ENCODE peak calls at places on chromosomes 7 and 10, in four cellular contexts. A is amygdala; W is RPMI7951; H is activated CD8-positive, alpha-beta memory T cell treated with anti-CD3 and anti-CD28 coated beads, Interleukin-2, amount 50 U/mL, for 4 hours. P is an unnamed sample.

GRCh38 chr7:32481921-32482320 is 8.3 kb downstream of the LSM5 start:
- DNase-seq in A (no peak), W (no peak), H (no peak), P (no peak)

GRCh38 chr7:73831656-73832579 is 1.1 kb downstream of the CLDN4 start:
- DNase-seq in A (no peak), W (no peak), H (no peak), P (no peak)

GRCh38 chr10:31133628-31134302 is 102.1 kb upstream of the ZNF438 start:
- DNase-seq in A (peak), W (peak), H (peak), P (peak)

GRCh38 chr10:110845756-110846620 is 25.7 kb upstream of the PDCD4 start:
- DNase-seq in A (no peak), W (no peak), H (no peak), P (no peak)

GRCh38 chr10:68666280-68666760 is 54.7 kb upstream of the CCAR1 start:
- DNase-seq in A (no peak), W (peak), H (no peak), P (no peak)

GRCh38 chr10:124357583-124357930 is 61.2 kb downstream of the OAT start:
- DNase-seq in A (no peak), W (no peak), H (no peak), P (no peak)

GRCh38 chr10:32985781-32986350 is 27.8 kb upstream of the ITGB1 start:
- DNase-seq in A (no peak), W (peak), H (no peak), P (no peak)

GRCh38 chr7:106047818-106048490 is 64.2 kb downstream of the SYPL1 start:
- DNase-seq in A (no peak), W (no peak), H (no peak), P (no peak)

GRCh38 chr10:79034271-79034876 is 34.4 kb upstream of the ZMIZ1 start:
- DNase-seq in A (no peak), W (no peak), H (no peak), P (no peak)

P was measured in occipital lobe.